ENCODE peak calls at places on chromosome 1, in five cellular contexts. I is tibial nerve, D is ovary, E is dorsolateral prefrontal cortex, P is astrocyte of the cerebellum. Q is an unnamed sample.

GRCh38 chr1:112877741-112878140 is 78.3 kb downstream of the SLC16A1 start:
- DNase-seq in I (no peak), D (no peak), E (no peak), P (no peak), Q (no peak)

GRCh38 chr1:48687271-48688045 is 89.2 kb downstream of the BEND5 start:
- DNase-seq in I (no peak), D (peak; percentile 23), E (peak; percentile 15), P (no peak), Q (no peak)

GRCh38 chr1:99005537-99005942 is 879 bp upstream of the PLPPR5 start:
- DNase-seq in I (no peak), D (no peak), E (peak; percentile 19), P (no peak), Q (no peak)

GRCh38 chr1:154176341-154176740 is 15.6 kb downstream of the TPM3 start:
- DNase-seq in I (no peak), D (no peak), E (no peak), P (peak; percentile 43), Q (peak; percentile 64)

GRCh38 chr1:208557046-208557445 is 312.9 kb upstream of the PLXNA2 start:
- DNase-seq in I (no peak), D (no peak), E (no peak), P (no peak), Q (no peak)

GRCh38 chr1:226962421-226963391 is 22.6 kb downstream of the COQ8A start:
- DNase-seq in I (no peak), D (no peak), E (no peak), P (no peak), Q (no peak)

GRCh38 chr1:18557621-18558465 is 72.8 kb upstream of the PAX7 start:
- DNase-seq in I (no peak), D (no peak), E (peak; percentile 79), P (no peak), Q (no peak)

GRCh38 chr1:67059331-67059730 is 5.4 kb upstream of the SLC35D1 start:
- DNase-seq in I (no peak), D (no peak), E (no peak), P (no peak), Q (no peak)

GRCh38 chr1:160767417-160768294 is 28.3 kb upstream of the LY9 start:
- DNase-seq in I (no peak), D (no peak), E (no peak), P (no peak), Q (no peak)

GRCh38 chr1:177646757-177647730 is 322.8 kb downstream of the SEC16B start:
- DNase-seq in I (no peak), D (no peak), E (no peak), P (no peak), Q (no peak)

GRCh38 chr1:109508001-109508872 is 1.3 kb downstream of the AMIGO1 start:
- DNase-seq in I (no peak), D (no peak), E (no peak), P (no peak), Q (no peak)

GRCh38 chr1:224879404-224879803 is 50.1 kb upstream of the DNAH14 start:
- DNase-seq in I (no peak), D (no peak), E (no peak), P (no peak), Q (no peak)

GRCh38 chr1:39960461-39960958 is 5.6 kb downstream of the MFSD2A start:
- DNase-seq in I (no peak), D (peak; percentile 33), E (no peak), P (no peak), Q (no peak)

GRCh38 chr1:105427543-105427942 is 1628.9 kb upstream of the PRMT6 start:
- DNase-seq in I (no peak), D (no peak), E (no peak), P (no peak), Q (no peak)

GRCh38 chr1:118185083-118185899 is at the start of gene SPAG17:
- DNase-seq in I (peak; percentile 47), D (peak; percentile 52), E (peak; percentile 7), P (peak; percentile 4), Q (peak; percentile 62)

GRCh38 chr1:44086722-44087474 is 31.7 kb upstream of the KLF17 start:
- DNase-seq in I (no peak), D (no peak), E (no peak), P (no peak), Q (no peak)

GRCh38 chr1:21906173-21907078 is 30.7 kb downstream of the HSPG2 start:
- DNase-seq in I (peak; percentile 76), D (peak; percentile 65), E (no peak), P (no peak), Q (no peak)

GRCh38 chr1:187549540-187549939 is 720.8 kb downstream of the PLA2G4A start:
- DNase-seq in I (no peak), D (no peak), E (no peak), P (no peak), Q (no peak)

DNA sequence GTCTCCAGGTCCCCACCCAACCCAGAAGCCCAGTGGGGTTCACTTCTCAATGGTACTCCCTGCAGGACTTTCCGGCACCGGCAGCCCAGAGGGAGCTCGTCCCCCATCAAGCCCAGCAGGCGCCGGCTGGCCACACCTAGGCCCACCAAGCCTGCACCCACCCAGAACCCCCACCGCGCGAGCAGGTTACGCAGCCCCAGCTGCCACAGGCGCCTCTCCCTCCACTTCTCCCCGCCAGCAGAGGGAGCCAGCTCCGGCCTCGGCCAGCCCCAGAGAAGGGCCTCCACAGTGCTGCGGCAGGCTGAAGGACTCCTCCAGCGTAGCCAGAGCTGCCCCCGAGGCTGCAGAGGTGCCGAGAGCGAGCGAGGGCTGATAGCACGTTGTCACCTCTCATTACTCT is 722.3 kb downstream of the PLA2G4A start:
- DNase-seq in I (no peak), D (no peak), E (no peak), P (no peak), Q (no peak)
- TF ChIP-seq CTCF in I (no peak), D (no peak), E (no peak), P (no peak), Q (no peak)

GRCh38 chr1:1862905-1863547 is 27.9 kb downstream of the GNB1 start:
- DNase-seq in I (no peak), D (no peak), E (no peak), P (no peak), Q (no peak)

GRCh38 chr1:1861339-1861730 is 29.6 kb downstream of the GNB1 start:
- DNase-seq in I (no peak), D (no peak), E (no peak), P (no peak), Q (no peak)

GRCh38 chr1:1857096-1857703 is 33.7 kb downstream of the GNB1 start:
- DNase-seq in I (no peak), D (no peak), E (no peak), P (no peak), Q (no peak)

GRCh38 chr1:1853593-1854257 is 37.2 kb downstream of the GNB1 start:
- DNase-seq in I (no peak), D (no peak), E (no peak), P (no peak), Q (no peak)

GRCh38 chr1:1858382-1859086 is 32.4 kb downstream of the GNB1 start:
- DNase-seq in I (peak; percentile 53), D (peak; percentile 59), E (peak; percentile 49), P (peak; percentile 53), Q (peak; percentile 90)
- H3K4me3 ChIP-seq in I (no peak overlapping the region), D (no peak overlapping the region), E (peak overlapping the region; percentile 7), P (no peak overlapping the region), Q (peak overlapping the region; percentile 26)

DNA sequence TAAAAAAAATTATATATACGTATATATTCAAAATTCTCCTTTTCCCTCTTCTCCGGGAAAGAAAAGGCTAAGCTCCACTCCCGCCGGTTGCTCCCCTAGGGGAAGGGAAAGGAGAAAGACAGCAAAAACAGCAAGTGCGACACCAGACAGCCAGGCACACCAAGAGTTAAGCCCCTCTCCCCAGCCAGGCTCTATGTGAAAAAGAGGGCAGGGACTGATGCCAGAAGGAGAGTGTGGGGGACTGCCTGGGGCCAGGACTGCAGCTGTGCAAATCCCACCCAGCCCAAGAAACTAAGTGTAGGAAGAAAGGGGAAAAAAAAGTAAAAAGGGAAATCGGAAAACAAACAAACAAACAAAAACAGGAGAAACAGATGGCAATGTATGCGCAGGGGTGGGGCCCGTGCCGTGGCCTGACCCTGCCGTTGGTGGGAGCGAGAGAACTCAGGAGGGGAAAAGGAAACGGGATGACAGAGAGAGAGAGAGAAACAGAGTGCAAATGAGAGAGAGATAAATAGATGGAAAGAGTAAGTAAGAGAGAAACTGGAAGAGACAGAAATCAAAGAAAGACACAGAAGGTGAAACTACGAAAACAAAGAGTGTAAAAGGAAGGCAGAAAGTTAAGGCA is 27.6 kb upstream of the FMO1 start:
- DNase-seq in I (no peak), D (peak; percentile 21), E (no peak), P (peak; percentile 82), Q (no peak)
- TF ChIP-seq CTCF in I (no peak), D (no peak), E (no peak), P (peak; percentile 15), Q (no peak)

DNA sequence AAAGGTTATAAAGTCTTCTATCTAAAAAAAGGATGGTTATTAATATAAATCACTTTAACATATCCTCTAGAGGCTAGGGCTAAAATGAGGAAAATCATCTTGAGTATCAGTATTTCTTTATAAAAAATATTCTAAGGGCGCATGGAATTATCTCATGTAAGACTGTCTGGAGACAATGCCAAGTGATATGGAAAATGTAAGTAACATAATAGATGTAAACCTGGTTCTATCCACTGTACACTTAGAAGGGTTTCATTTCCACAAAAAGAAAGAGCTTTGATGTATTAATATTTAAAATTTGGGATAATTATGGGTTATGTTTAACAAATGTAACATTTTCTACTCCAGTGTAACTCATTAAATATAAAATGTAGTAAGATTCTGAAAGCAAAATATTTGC is 95.9 kb upstream of the DPH5 start:
- DNase-seq in I (no peak), D (no peak), E (no peak), P (no peak), Q (no peak)
- H3K4me3 ChIP-seq in I (no peak overlapping the region), D (no peak overlapping the region), E (no peak overlapping the region), P (no peak overlapping the region), Q (no peak overlapping the region)

GRCh38 chr1:247332215-247332900 is 691 bp upstream of the ZNF496 start:
- DNase-seq in I (no peak), D (peak; percentile 75), E (peak; percentile 38), P (no peak), Q (no peak)

GRCh38 chr1:247330548-247331171 is 1.0 kb downstream of the ZNF496 start:
- DNase-seq in I (no peak), D (no peak), E (no peak), P (no peak), Q (no peak)

GRCh38 chr1:247332901-247333361 is 1.3 kb upstream of the ZNF496 start:
- DNase-seq in I (peak; percentile 22), D (no peak), E (peak; percentile 65), P (no peak), Q (no peak)

GRCh38 chr1:247331526-247332214 is at the start of gene ZNF496:
- DNase-seq in I (peak; percentile 64), D (peak; percentile 92), E (peak; percentile 73), P (peak; percentile 63), Q (peak; percentile 60)

GRCh38 chr1:247331172-247331525 is 518 bp downstream of the ZNF496 start:
- DNase-seq in I (peak; percentile 41), D (peak; percentile 83), E (peak; percentile 80), P (peak; percentile 43), Q (no peak)
- TF ChIP-seq CTCF in I (no peak), D (no peak), E (no peak), P (no peak), Q (no peak)

DNA sequence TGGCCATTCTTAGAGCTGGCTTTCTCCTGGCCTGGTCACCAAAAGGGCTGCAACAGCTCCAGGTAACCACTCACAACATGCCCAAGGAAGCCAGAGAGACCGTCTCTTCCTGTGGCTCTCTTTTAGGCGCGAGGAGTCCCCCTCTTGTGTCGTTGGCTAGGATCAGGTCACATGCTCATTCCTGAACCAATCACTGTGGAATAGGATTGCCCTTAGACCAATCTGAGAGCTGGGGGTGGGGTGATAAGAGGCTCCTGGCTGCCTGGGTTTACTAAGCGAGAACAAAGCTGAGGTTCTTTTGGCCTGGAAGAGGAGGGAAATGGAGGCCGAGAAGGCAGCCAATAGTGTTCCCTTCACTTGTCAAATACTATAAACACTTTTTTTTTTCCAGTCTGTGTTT is 452.1 kb upstream of the PROX1 start:
- DNase-seq in I (no peak), D (no peak), E (no peak), P (no peak), Q (no peak)
- H3K4me3 ChIP-seq in I (no peak overlapping the region), D (no peak overlapping the region), E (no peak overlapping the region), P (no peak overlapping the region), Q (no peak overlapping the region)

Q was measured in HFF-Myc.